ENCODE peak calls at places on chromosomes 12 and 14, in five cellular contexts. U, G, I, T and H are unnamed samples.

GRCh38 chr12:119050663-119051062 is 69.3 kb downstream of the SRRM4 start:
- DNase-seq in U (no peak), G (no peak), I (no peak), T (no peak), H (no peak)

GRCh38 chr12:67305544-67305943 is 36.4 kb downstream of the CAND1 start:
- DNase-seq in U (no peak), G (no peak), I (no peak), T (no peak), H (no peak)

GRCh38 chr14:101562659-101563351 is 1.5 kb downstream of the DIO3 start:
- DNase-seq in U (no peak), G (no peak), I (no peak), T (no peak), H (no peak)

GRCh38 chr12:127389923-127390322 is 877.0 kb upstream of the TMEM132C start:
- DNase-seq in U (no peak), G (peak; percentile 77), I (peak; percentile 90), T (no peak), H (no peak)

GRCh38 chr14:97452314-97452713 is 655.1 kb downstream of the VRK1 start:
- DNase-seq in U (no peak), G (no peak), I (no peak), T (no peak), H (no peak)

GRCh38 chr12:105935981-105936380 is 202.8 kb downstream of the NUAK1 start:
- DNase-seq in U (no peak), G (peak; percentile 71), I (peak; percentile 79), T (no peak), H (no peak)

GRCh38 chr14:39396448-39396847 is 35.8 kb downstream of the FBXO33 start:
- DNase-seq in U (no peak), G (peak; percentile 6), I (peak; percentile 20), T (no peak), H (no peak)

GRCh38 chr12:3770891-3771290 is 18.0 kb upstream of the CRACR2A start:
- DNase-seq in U (no peak), G (peak; percentile 89), I (peak; percentile 64), T (no peak), H (no peak)

GRCh38 chr14:86141966-86142365 is 612.0 kb downstream of the FLRT2 start:
- DNase-seq in U (no peak), G (no peak), I (no peak), T (no peak), H (no peak)

GRCh38 chr14:89617471-89618291 is 200.6 kb upstream of the FOXN3 start:
- DNase-seq in U (peak; percentile 53), G (no peak), I (peak; percentile 73), T (peak; percentile 59), H (no peak)

GRCh38 chr12:12194206-12194605 is 72.6 kb downstream of the LRP6 start:
- DNase-seq in U (no peak), G (peak; percentile 55), I (peak; percentile 68), T (no peak), H (no peak)

GRCh38 chr14:95389471-95390011 is 69.8 kb upstream of the CLMN start:
- DNase-seq in U (no peak), G (peak; percentile 5), I (no peak), T (no peak), H (no peak)

GRCh38 chr12:105936496-105936895 is 202.3 kb downstream of the NUAK1 start:
- DNase-seq in U (no peak), G (no peak), I (no peak), T (no peak), H (no peak)

GRCh38 chr12:63079791-63080395 is 71.1 kb downstream of the AVPR1A start:
- DNase-seq in U (no peak), G (no peak), I (peak; percentile 6), T (no peak), H (no peak)

GRCh38 chr12:6039894-6040601 is 84.4 kb downstream of the VWF start:
- DNase-seq in U (peak; percentile 70), G (peak; percentile 48), I (peak; percentile 57), T (peak; percentile 49), H (peak; percentile 48)

GRCh38 chr12:26987634-26988424 is 26.4 kb downstream of the TM7SF3 start:
- DNase-seq in U (no peak), G (no peak), I (peak; percentile 16), T (no peak), H (no peak)

GRCh38 chr12:50986961-50987737 is 34.8 kb downstream of the HIGD1C start:
- DNase-seq in U (peak; percentile 20), G (peak; percentile 32), I (peak; percentile 42), T (peak; percentile 63), H (peak; percentile 39)

GRCh38 chr12:52518574-52519469 is 1.4 kb downstream of the KRT5 start:
- DNase-seq in U (no peak), G (peak; percentile 36), I (no peak), T (no peak), H (no peak)

GRCh38 chr12:48789858-48790326 is 1.0 kb upstream of the ADCY6 start:
- DNase-seq in U (no peak), G (no peak), I (no peak), T (no peak), H (no peak)

GRCh38 chr14:32698831-32699230 is 239.8 kb upstream of the NPAS3 start:
- DNase-seq in U (no peak), G (peak; percentile 66), I (peak; percentile 69), T (no peak), H (no peak)

GRCh38 chr14:74863274-74863673 is 12.7 kb downstream of the PROX2 start:
- DNase-seq in U (no peak), G (no peak), I (no peak), T (no peak), H (no peak)

GRCh38 chr12:88052686-88053085 is 23.5 kb upstream of the C12orf50 start:
- DNase-seq in U (peak; percentile 37), G (peak; percentile 25), I (peak; percentile 34), T (peak; percentile 13), H (peak; percentile 15)

GRCh38 chr14:79551591-79551990 is 659.7 kb downstream of the DIO2 start:
- DNase-seq in U (no peak), G (no peak), I (no peak), T (no peak), H (no peak)

GRCh38 chr14:84064296-84064695 is 1465.6 kb upstream of the FLRT2 start:
- DNase-seq in U (no peak), G (no peak), I (no peak), T (no peak), H (no peak)

GRCh38 chr12:132596016-132596415 is 14.4 kb downstream of the LRCOL1 start:
- DNase-seq in U (no peak), G (no peak), I (peak; percentile 22), T (no peak), H (no peak)

GRCh38 chr12:108584456-108585065 is 13.3 kb downstream of the TMEM119 start:
- DNase-seq in U (no peak), G (no peak), I (no peak), T (no peak), H (no peak)

GRCh38 chr12:82359115-82359478 is 768 bp downstream of the METTL25 start:
- DNase-seq in U (no peak), G (no peak), I (peak; percentile 13), T (no peak), H (peak; percentile 11)

GRCh38 chr14:54715244-54715643 is 148.3 kb downstream of the SAMD4A start:
- DNase-seq in U (no peak), G (peak; percentile 51), I (peak; percentile 36), T (no peak), H (no peak)

DNA sequence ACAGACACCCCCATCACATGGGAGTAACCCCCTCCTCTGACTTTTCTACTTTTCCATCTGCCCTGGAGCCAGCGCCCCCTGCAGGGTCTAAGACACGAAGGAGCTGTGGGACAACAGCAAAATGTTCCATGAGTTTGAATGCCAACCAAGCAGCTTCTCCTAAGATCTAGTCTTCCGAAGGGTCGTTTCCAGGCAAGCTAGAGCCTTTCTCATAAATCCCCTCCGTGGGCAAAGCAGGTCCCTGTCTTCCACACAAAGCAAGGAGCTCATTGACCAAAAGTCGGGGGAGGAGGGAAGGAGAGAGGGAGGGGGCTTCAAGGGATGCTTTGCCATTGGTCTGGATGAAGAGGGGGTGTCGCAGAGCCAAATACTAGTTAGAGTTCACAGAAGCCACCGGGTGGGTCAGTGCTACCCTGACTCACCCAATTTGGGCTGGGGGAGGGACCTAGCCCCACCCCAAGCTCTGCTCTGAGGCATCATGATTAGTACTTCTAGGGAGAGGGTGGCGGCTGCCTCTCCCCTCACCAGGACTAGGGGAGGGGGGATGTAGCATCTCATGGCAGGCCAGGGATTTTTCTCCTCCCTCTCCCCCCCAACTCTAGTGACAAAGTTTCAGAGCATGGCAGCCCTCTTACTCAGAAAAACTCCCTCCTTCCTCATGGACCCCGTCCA is 1.6 kb downstream of the MSI1 start:
- DNase-seq in U (peak; percentile 54), G (no peak), I (peak; percentile 16), T (peak; percentile 24), H (peak; percentile 37)
- H3K4me3 ChIP-seq in U (peak overlapping the region; percentile 44), G (no peak overlapping the region), I (no peak overlapping the region), T (no peak overlapping the region), H (no peak overlapping the region)

GRCh38 chr12:71442567-71442931 is 3.0 kb downstream of the LGR5 start:
- DNase-seq in U (no peak), G (no peak), I (no peak), T (no peak), H (no peak)
- H3K4me3 ChIP-seq in U (no peak overlapping the region), G (no peak overlapping the region), I (no peak overlapping the region), T (no peak overlapping the region), H (no peak overlapping the region)

GRCh38 chr14:65469903-65470302 is 57.4 kb downstream of the FUT8 start:
- DNase-seq in U (no peak), G (no peak), I (no peak), T (no peak), H (no peak)

GRCh38 chr14:65465584-65465983 is 53.1 kb downstream of the FUT8 start:
- DNase-seq in U (no peak), G (no peak), I (no peak), T (no peak), H (no peak)

GRCh38 chr14:65472189-65472588 is 59.7 kb downstream of the FUT8 start:
- DNase-seq in U (no peak), G (no peak), I (no peak), T (no peak), H (no peak)

GRCh38 chr14:65471038-65471878 is 58.7 kb downstream of the FUT8 start:
- DNase-seq in U (no peak), G (no peak), I (no peak), T (no peak), H (peak; percentile 8)

DNA sequence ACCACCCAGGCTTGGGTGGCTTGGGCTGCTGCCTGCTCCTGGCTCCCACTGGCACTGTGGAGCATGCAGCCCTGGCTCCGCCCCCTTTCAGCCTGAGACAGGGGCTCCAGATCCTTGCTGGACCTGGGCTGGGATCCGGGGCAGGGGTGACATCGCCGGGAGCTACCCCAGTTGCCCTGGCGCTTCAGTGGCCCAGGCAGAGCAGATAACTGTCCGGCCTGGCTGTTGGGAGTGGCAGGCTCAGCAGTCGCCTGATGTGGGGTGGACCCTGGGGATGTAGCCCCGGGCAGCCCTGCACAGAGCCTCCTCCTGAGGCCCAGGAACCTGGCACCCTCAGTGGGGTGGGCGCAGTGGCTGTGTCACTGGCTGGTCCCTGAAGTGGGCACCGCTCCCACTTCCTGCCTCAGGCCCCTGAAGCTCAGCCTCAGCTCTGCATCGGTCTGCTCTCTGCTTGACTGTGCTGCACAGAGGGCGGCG is 57.9 kb downstream of the FUT8 start:
- DNase-seq in U (no peak), G (no peak), I (no peak), T (no peak), H (no peak)
- H3K4me3 ChIP-seq in U (no peak overlapping the region), G (no peak overlapping the region), I (no peak overlapping the region), T (no peak overlapping the region), H (no peak overlapping the region)

DNA sequence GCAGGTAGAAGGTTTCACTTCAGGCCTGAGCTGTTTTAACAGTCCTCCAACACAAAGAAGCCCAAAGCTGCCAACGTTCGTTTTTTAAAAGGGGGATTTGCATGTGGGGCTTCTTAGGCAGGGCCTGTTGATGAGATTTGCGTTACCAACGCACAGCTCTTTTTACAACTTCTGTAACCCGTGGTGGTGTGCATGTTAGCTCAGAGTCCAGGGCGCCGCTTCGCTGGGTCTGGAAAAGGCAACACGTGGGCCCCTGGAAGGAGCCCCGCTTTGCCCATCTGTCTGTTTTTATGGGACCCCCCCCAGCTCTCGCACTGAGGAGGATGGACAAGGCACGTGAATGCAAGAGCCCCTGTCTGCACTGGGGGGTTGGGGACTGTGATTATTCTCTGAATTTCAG is 84.0 kb downstream of the ESR2 start:
- DNase-seq in U (no peak), G (no peak), I (no peak), T (no peak), H (no peak)
- H3K4me3 ChIP-seq in U (no peak overlapping the region), G (no peak overlapping the region), I (no peak overlapping the region), T (no peak overlapping the region), H (no peak overlapping the region)